ENCODE peak calls at places on chromosomes 4 and X, in seven cellular contexts. M, V, H, G, Y, P and B are unnamed samples.

GRCh38 chr4:2812600-2812932 is 19.7 kb downstream of the SH3BP2 start:
- DNase-seq in M (no peak), V (peak), H (no peak), G (no peak), Y (no peak), P (no peak), B (no peak)

GRCh38 chr4:158722291-158722916 is 792 bp downstream of the PPID start:
- DNase-seq in M (no peak), V (peak), H (peak), G (no peak), Y (no peak), P (peak), B (peak)

GRCh38 chr4:88791274-88791673 is 93.6 kb upstream of the NAP1L5 start:
- DNase-seq in M (no peak), V (no peak), H (peak), G (no peak), Y (no peak), P (peak), B (peak)

GRCh38 chr4:150501019-150501727 is 80.8 kb upstream of the MAB21L2 start:
- DNase-seq in M (no peak), V (peak), H (peak), G (no peak), Y (no peak), P (no peak), B (no peak)

GRCh38 chr4:98261291-98262271 is at the start of gene RAP1GDS1:
- DNase-seq in M (peak), V (peak), H (peak), G (peak), Y (no peak), P (peak), B (peak)

GRCh38 chrX:37685452-37686347 is at the start of gene XK:
- DNase-seq in M (peak), V (peak), H (no peak), G (peak), Y (peak), P (no peak), B (no peak)

GRCh38 chr4:48343035-48343434 is 1.7 kb downstream of the SLAIN2 start:
- DNase-seq in M (no peak), V (no peak), H (no peak), G (no peak), Y (no peak), P (no peak), B (no peak)

GRCh38 chr4:153257151-153257620 is 52.9 kb downstream of the TRIM2 start:
- DNase-seq in M (no peak), V (peak), H (peak), G (no peak), Y (no peak), P (no peak), B (no peak)

GRCh38 chr4:149264093-149264733 is 551.4 kb downstream of the IQCM start:
- DNase-seq in M (no peak), V (peak), H (peak), G (peak), Y (no peak), P (peak), B (peak)

GRCh38 chrX:63917296-63917695 is 132.3 kb upstream of the ARHGEF9 start:
- DNase-seq in M (no peak), V (no peak), H (peak), G (no peak), Y (no peak), P (no peak), B (no peak)

DNA sequence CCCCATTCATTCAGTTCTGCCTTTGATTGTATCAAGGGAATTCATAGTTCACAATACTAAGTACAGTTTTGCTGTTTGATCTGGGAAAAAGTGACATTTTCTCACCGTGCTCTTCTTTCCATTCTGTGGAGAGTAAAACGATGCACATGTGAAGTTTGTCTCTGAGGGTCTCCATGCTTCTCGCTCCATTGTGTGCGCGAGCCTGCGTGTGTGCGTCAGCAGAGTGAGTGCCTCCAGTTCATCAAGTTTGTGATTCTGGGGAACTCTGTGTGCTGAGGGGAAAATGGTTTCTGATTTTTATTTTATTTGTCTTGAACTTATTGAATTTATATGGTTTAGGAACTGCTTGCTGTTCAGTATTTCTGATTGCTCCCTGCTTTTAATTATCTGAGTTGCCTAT is 2.0 kb downstream of the STK26 start:
- DNase-seq in M (no peak), V (no peak), H (no peak), G (no peak), Y (no peak), P (no peak), B (no peak)
- H3K4me3 ChIP-seq in M (no peak), V (no peak), H (no peak), G (no peak), Y (peak), P (peak), B (peak)

DNA sequence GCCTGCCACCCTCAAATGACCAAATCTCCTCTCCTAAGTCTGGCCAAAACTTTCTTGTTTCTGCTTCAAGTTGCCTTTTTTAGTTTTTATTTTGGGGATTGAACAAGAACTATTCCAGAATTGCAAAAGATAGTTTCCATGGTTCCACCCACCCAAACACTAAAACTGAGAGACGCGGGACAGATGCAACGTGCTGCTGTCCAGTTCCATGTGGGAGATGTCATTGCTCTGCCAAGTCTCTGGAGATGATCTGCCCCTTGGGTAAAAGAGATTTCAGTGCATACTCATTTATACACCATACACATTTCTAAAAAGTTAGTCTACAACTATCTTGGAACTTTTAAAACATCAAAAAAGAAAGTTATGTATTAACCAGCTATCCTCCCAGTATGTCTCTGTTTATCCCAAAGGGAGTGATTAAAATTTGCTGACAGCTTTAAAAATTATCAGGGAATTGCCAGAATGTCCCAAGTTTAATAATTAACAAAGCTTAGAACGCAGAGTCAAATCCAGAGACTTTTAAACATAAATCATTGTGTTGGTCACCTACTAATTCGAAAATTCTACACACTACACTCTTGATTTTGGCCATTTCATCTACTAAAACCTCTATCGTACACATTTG is 3.2 kb downstream of the MAOB start:
- DNase-seq in M (no peak), V (no peak), H (no peak), G (no peak), Y (no peak), P (no peak), B (no peak)
- H3K4me3 ChIP-seq in M (no peak), V (no peak), H (no peak), G (no peak), Y (no peak), P (no peak), B (no peak)

GRCh38 chr4:173527103-173527876 is 2.7 kb downstream of the HAND2 start:
- DNase-seq in M (no peak), V (peak), H (peak), G (no peak), Y (no peak), P (no peak), B (no peak)

GRCh38 chr4:173525118-173526033 is 4.7 kb downstream of the HAND2 start:
- DNase-seq in M (no peak), V (no peak), H (no peak), G (no peak), Y (no peak), P (no peak), B (no peak)

GRCh38 chr4:173528378-173529321 is 1.4 kb downstream of the HAND2 start:
- DNase-seq in M (no peak), V (peak), H (peak), G (no peak), Y (no peak), P (no peak), B (no peak)

GRCh38 chr4:173526034-173526482 is 4.0 kb downstream of the HAND2 start:
- DNase-seq in M (no peak), V (no peak), H (no peak), G (no peak), Y (no peak), P (no peak), B (no peak)

DNA sequence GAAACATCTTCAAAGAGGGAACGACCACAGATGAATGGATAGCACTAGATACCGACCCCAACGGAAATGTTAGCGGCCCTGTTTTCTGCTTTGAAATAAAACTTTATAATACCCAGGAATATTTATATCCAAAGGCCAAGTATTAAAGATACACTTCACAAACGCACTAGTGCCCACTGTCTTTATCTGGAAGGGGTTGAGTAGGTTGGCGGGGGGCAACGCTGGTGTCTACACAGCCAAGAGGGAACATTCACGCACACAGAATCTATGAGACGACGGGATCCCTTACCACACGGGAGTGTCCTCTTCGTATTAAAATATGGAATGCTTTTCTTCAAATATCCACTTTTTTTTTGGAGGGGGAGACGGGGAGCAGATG is 3.3 kb downstream of the HAND2 start:
- DNase-seq in M (no peak), V (no peak), H (no peak), G (no peak), Y (no peak), P (no peak), B (no peak)
- H3K4me3 ChIP-seq in M (peak), V (peak), H (peak), G (peak), Y (no peak), P (no peak), B (no peak)

DNA sequence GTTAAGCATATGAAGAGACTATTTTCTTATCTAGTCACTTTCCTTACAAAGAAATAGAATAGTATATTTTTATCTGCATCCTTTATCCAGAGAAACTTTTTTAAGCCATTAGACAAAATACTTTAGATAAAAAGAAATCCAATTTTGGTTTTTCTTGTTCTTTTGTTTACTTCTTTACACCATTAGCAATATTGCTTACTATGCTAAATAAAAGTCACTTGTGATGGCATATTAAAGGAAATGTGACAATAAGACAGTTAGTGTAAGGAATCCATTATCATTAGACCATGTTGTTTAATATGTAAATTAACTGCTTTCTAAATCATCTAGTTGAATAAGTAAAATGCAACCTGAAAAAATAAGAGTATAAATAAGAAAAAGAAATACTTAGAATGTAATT is 2582.7 kb downstream of the ARAP2 start:
- DNase-seq in M (no peak), V (no peak), H (no peak), G (no peak), Y (no peak), P (no peak), B (no peak)
- H3K4me3 ChIP-seq in M (no peak), V (no peak), H (no peak), G (no peak), Y (no peak), P (no peak), B (no peak)

GRCh38 chr4:121182296-121182695 is 18.2 kb upstream of the TNIP3 start:
- DNase-seq in M (no peak), V (peak), H (peak), G (no peak), Y (no peak), P (peak), B (peak)
- H3K4me3 ChIP-seq in M (no peak), V (peak), H (no peak), G (no peak), Y (peak), P (peak), B (peak)

DNA sequence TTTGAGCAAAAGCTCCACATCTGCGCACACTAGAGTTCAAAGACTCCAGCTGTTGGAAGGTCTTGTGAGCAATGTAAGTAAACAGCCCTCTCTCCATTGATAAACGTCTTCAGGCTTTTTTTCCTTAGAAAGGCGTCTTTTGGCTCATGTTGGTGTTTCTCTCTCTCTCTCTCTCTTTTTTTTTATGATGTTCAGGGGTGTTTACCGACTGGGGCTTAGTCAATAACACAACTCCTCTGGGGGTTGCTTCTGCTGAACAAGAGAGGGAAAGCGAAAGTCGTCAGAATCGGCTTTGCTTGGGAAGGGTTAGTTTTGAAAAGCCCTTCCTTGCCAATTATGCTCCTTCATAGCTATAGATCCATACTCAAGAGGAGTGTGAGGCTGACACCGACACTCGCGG is 53.1 kb upstream of the C1QTNF7 start:
- DNase-seq in M (no peak), V (peak), H (no peak), G (no peak), Y (no peak), P (no peak), B (no peak)
- H3K4me3 ChIP-seq in M (peak), V (peak), H (peak), G (no peak), Y (no peak), P (no peak), B (no peak)

GRCh38 chrX:49878128-49878833 is 1.0 kb upstream of the USP27X start:
- DNase-seq in M (no peak), V (no peak), H (peak), G (no peak), Y (no peak), P (no peak), B (no peak)
- H3K4me3 ChIP-seq in M (peak), V (peak), H (peak), G (peak), Y (peak), P (no peak), B (peak)